ENCODE peak calls at places on chromosomes 4 and X, in ten cellular contexts. H, I, K, P, M, G, O, X, J and E are unnamed samples.

GRCh38 chr4:54784188-54784671 is 126.5 kb downstream of the KIT start:
- DNase-seq in G (no peak), K (no peak), J (no peak), M (no peak), P (no peak), O (peak), H (no peak), X (no peak), I (peak), E (no peak)

GRCh38 chrX:134619838-134620237 is 38.4 kb downstream of the PLAC1 start:
- DNase-seq in P (no peak), J (no peak), K (no peak), M (no peak), X (no peak), I (no peak), G (peak), H (no peak), O (no peak), E (no peak)

GRCh38 chrX:34900691-34901090 is 41.9 kb upstream of the FAM47B start:
- DNase-seq in J (no peak), K (no peak), H (no peak), M (no peak), O (no peak), G (no peak), P (no peak), I (no peak), X (no peak), E (no peak)

GRCh38 chr4:56405016-56405415 is 17.7 kb upstream of the AASDH start:
- DNase-seq in H (no peak), O (no peak), G (no peak), I (no peak), X (no peak), K (no peak), M (no peak), P (no peak), J (no peak), E (no peak)

GRCh38 chr4:183675625-183676024 is 16.5 kb downstream of the TRAPPC11 start:
- DNase-seq in X (no peak), P (no peak), H (no peak), I (no peak), M (no peak), K (no peak), O (no peak), J (no peak), G (no peak), E (no peak)

GRCh38 chr4:99405433-99406115 is 29.6 kb downstream of the ADH7 start:
- DNase-seq in I (peak), G (peak), H (peak), O (peak), X (peak), M (peak), J (peak), K (peak), P (peak), E (peak)

GRCh38 chr4:73856518-73856917 is 3.4 kb downstream of the PF4V1 start:
- DNase-seq in I (no peak), J (no peak), P (no peak), G (peak), H (no peak), X (no peak), M (no peak), O (peak), K (no peak), E (no peak)

GRCh38 chrX:71178908-71179307 is 34.3 kb downstream of the NLGN3 start:
- DNase-seq in K (peak), I (peak), X (peak), O (peak), M (no peak), P (peak), G (peak), H (peak), J (peak), E (peak)

GRCh38 chr4:15002659-15003440 is 569 bp downstream of the CPEB2 start:
- DNase-seq in I (peak), M (peak), O (peak), P (peak), G (peak), X (peak), H (peak), J (peak), K (peak), E (peak)

GRCh38 chr4:3442959-3443749 is 1.4 kb downstream of the HGFAC start:
- DNase-seq in X (peak), H (peak), J (peak), O (no peak), P (peak), K (peak), G (peak), I (no peak), M (peak), E (peak)

GRCh38 chr4:148642907-148643306 is 200.7 kb upstream of the NR3C2 start:
- DNase-seq in J (no peak), M (no peak), X (no peak), K (no peak), G (no peak), P (no peak), O (no peak), I (no peak), H (no peak), E (no peak)

GRCh38 chrX:99353412-99353811 is 1056.7 kb downstream of the PCDH19 start:
- DNase-seq in M (no peak), O (no peak), P (no peak), X (no peak), J (no peak), K (no peak), G (no peak), I (no peak), H (no peak), E (no peak)

GRCh38 chrX:3167771-3168170 is 126.5 kb downstream of the ARSF start:
- DNase-seq in K (no peak), X (no peak), P (no peak), O (no peak), G (no peak), H (no peak), I (no peak), M (no peak), J (no peak), E (no peak)

GRCh38 chr4:10013722-10014121 is 7.6 kb downstream of the SLC2A9 start:
- DNase-seq in H (peak), P (peak), I (no peak), G (peak), K (peak), M (no peak), O (no peak), X (peak), J (peak), E (peak)

GRCh38 chr4:16297003-16297402 is 70.7 kb upstream of the TAPT1 start:
- DNase-seq in J (no peak), O (no peak), H (no peak), P (no peak), G (no peak), X (no peak), I (no peak), K (no peak), M (no peak), E (no peak)

GRCh38 chrX:13597928-13598327 is 28.5 kb downstream of the EGFL6 start:
- DNase-seq in G (no peak), H (no peak), M (no peak), X (no peak), P (no peak), J (no peak), K (no peak), O (no peak), I (no peak), E (no peak)

GRCh38 chrX:150966235-150966634 is 16.9 kb upstream of the HMGB3 start:
- DNase-seq in G (no peak), K (peak), I (no peak), P (no peak), X (no peak), J (no peak), M (no peak), H (no peak), O (no peak), E (peak)

GRCh38 chr4:183906736-183907651 is 1.9 kb downstream of the STOX2 start:
- DNase-seq in I (no peak), J (no peak), G (no peak), M (peak), O (peak), K (peak), P (peak), H (peak), X (no peak), E (peak)

GRCh38 chr4:74005528-74005927 is 7.1 kb upstream of the CXCL5 start:
- DNase-seq in I (no peak), M (no peak), K (no peak), G (peak), J (no peak), O (no peak), P (no peak), H (no peak), X (no peak), E (no peak)

GRCh38 chr4:123352240-123352945 is 44.2 kb upstream of the SPRY1 start:
- DNase-seq in I (peak), K (no peak), G (no peak), O (peak), H (no peak), M (no peak), P (no peak), J (peak), X (no peak), E (no peak)

GRCh38 chr4:96352051-96352517 is 512.2 kb downstream of the PDHA2 start:
- DNase-seq in K (peak), I (no peak), M (no peak), O (peak), P (peak), J (no peak), G (peak), X (no peak), H (peak), E (peak)
- TF ChIP-seq CTCF in K (peak), I (no peak), M (peak), O (peak), P (peak), J (peak), G (peak), X (peak), H (peak), E (peak)

GRCh38 chr4:153247116-153247490 is 42.9 kb downstream of the TRIM2 start:
- DNase-seq in K (no peak), P (no peak), X (no peak), J (no peak), I (no peak), H (no peak), G (no peak), O (no peak), M (no peak), E (no peak)

GRCh38 chr4:153249199-153250154 is 45.2 kb downstream of the TRIM2 start:
- DNase-seq in M (peak), O (peak), I (peak), X (peak), K (peak), H (peak), J (peak), P (peak), G (peak), E (peak)

GRCh38 chr4:153246446-153247115 is 42.3 kb downstream of the TRIM2 start:
- DNase-seq in X (no peak), G (no peak), P (no peak), M (no peak), J (no peak), K (no peak), O (no peak), H (no peak), I (no peak), E (no peak)

GRCh38 chr4:153245775-153246174 is 41.5 kb downstream of the TRIM2 start:
- DNase-seq in O (no peak), P (no peak), I (no peak), K (no peak), H (no peak), X (no peak), M (no peak), G (no peak), J (no peak), E (no peak)

DNA sequence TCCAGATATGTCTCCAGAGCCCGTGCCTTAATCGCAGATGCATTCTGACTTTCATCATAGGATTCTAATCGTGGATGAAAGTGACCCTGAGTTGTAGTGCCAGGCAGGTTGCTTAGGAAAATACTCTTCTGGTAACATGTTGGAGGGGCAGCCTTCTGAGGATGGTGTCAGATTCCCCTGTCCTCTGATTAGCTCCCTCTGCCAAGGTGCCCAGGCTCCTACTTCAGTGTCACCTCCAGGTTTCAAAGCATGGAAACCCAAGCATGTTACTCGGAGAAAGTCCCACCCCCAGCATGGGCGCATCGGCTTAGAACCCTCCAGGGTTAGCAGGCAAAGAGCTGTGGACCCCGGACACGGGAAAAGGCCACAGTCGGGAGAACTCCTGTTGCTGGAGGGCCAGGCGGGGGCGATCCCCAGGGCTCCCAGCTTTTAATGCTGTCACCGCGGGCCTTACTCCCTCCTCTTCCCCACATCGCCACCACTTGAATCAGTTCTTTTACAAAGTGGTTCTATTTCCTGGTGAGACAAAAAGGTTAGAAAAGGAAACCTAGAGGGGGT is 44.5 kb downstream of the TRIM2 start:
- DNase-seq in H (peak), X (no peak), P (no peak), J (no peak), K (no peak), I (no peak), O (no peak), M (no peak), G (no peak), E (no peak)
- TF ChIP-seq CTCF in H (no peak), X (no peak), P (no peak), J (peak), K (no peak), I (no peak), O (no peak), M (no peak), G (no peak), E (no peak)

GRCh38 chrX:56764153-56764974 is 35.3 kb downstream of the NBDY start:
- DNase-seq in G (peak), M (no peak), I (peak), J (peak), H (peak), X (peak), K (peak), P (peak), O (peak), E (peak)

GRCh38 chrX:56762707-56763555 is 33.9 kb downstream of the NBDY start:
- DNase-seq in H (no peak), G (no peak), K (no peak), X (no peak), P (no peak), I (no peak), O (no peak), M (no peak), J (no peak), E (no peak)

GRCh38 chrX:56764975-56765791 is 36.1 kb downstream of the NBDY start:
- DNase-seq in P (no peak), X (peak), O (no peak), G (no peak), M (no peak), J (peak), I (no peak), K (no peak), H (peak), E (no peak)

GRCh38 chrX:56762220-56762619 is 33.2 kb downstream of the NBDY start:
- DNase-seq in J (peak), O (no peak), H (no peak), G (no peak), I (no peak), M (no peak), P (no peak), K (no peak), X (no peak), E (no peak)

DNA sequence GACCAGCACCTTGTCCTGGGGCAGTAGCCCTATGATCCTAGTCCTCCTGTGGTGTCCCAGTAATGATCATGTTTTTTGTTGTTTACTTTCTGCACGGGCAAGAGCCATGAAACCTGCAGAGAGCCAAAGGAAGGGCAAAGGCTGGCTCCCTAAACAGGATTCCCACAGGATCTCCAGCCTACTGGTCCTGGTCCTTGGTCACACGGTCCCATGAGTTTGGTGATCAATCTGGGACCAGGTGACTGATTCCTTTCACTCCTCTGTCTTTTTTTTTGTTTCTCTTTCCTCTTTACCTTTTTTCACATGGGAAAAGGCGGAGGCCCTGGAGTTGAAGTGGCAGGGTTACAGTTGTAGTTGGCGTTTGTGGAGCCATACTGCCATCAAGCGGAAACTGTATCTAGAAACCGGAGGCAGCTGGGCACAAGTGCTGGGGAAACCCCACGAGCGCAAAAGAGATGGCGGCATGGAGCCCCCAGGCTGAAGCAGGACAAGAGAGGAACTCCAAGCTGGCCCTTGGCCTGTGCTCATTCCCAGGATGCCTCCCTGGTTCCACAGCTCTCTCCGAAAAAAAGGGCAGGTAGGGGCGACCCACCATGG is 34.6 kb downstream of the NBDY start:
- DNase-seq in P (no peak), X (peak), I (no peak), J (no peak), K (peak), M (no peak), G (no peak), O (peak), H (peak), E (no peak)
- TF ChIP-seq CTCF in P (no peak), X (peak), I (no peak), J (no peak), K (no peak), M (no peak), G (no peak), O (peak), H (no peak), E (no peak)

DNA sequence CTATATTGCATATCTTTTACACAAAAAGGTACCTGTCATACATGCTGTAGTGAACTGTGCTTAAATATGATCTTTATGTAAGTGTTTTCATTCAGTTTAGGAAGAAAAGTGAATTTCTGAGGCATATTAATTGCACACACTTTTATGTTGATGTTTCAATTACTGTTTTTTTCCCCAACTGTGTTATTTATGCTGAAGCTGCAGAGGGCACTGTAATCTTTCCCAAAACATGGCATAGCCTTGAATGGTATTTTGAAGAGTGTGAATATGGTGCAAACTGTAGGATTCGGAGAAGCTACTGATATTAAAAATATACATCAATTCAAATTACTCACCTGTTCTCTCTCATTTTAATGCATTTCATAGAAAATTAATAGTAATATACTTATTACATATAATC is 6.0 kb upstream of the CENPE start:
- DNase-seq in M (no peak), P (no peak), J (peak), H (no peak), O (peak), X (no peak), K (no peak), I (no peak), G (peak), E (no peak)
- TF ChIP-seq CTCF in M (peak), P (no peak), J (peak), H (peak), O (peak), X (peak), K (no peak), I (no peak), G (peak), E (peak)